ENCODE peak calls at places on chromosomes 2 and 18, in four cellular contexts. S, E, W and Q are unnamed samples.

GRCh38 chr2:170929686-170930050 is 615 bp downstream of the GORASP2 start:
- DNase-seq in S (no peak), E (no peak), W (no peak), Q (peak; percentile 90)

GRCh38 chr2:164388511-164388910 is 232.8 kb downstream of the GRB14 start:
- DNase-seq in S (peak; percentile 45), E (no peak), W (no peak), Q (peak; percentile 14)

GRCh38 chr2:9914384-9915065 is 37.0 kb upstream of the GRHL1 start:
- DNase-seq in S (peak; percentile 17), E (no peak), W (no peak), Q (no peak)

GRCh38 chr2:85129861-85130260 is 3.3 kb upstream of the TCF7L1 start:
- DNase-seq in S (no peak), E (no peak), W (no peak), Q (no peak)

GRCh38 chr18:74874351-74874750 is 276.7 kb downstream of the ZNF407 start:
- DNase-seq in S (no peak), E (no peak), W (no peak), Q (no peak)

GRCh38 chr2:119293254-119293653 is 69.6 kb downstream of the STEAP3 start:
- DNase-seq in S (no peak), E (no peak), W (no peak), Q (no peak)

GRCh38 chr18:12239426-12239825 is 14.7 kb upstream of the CIDEA start:
- DNase-seq in S (no peak), E (no peak), W (no peak), Q (no peak)

GRCh38 chr18:76433788-76434187 is 61.3 kb downstream of the ZNF516 start:
- DNase-seq in S (no peak), E (no peak), W (no peak), Q (no peak)